ENCODE peak calls at places on chromosomes 1 and 21, in four cellular contexts. One of them, this sample, is unnamed.

GRCh38 chr1:173206816-173207595 is at the start of gene TNFSF4:
- DNase-seq in H9: no peak
- DNase-seq in H1: no peak
- DNase-seq in mesendoderm: no peak
- DNase-seq in this sample: peak

GRCh38 chr1:53135735-53136114 is 6.7 kb downstream of the SLC1A7 start:
- DNase-seq in H9: no peak
- DNase-seq in H1: no peak
- DNase-seq in mesendoderm: no peak
- DNase-seq in this sample: peak

GRCh38 chr1:159798893-159799292 is 3.3 kb upstream of the FCRL6 start:
- DNase-seq in H9: peak
- DNase-seq in H1: peak
- DNase-seq in mesendoderm: peak
- DNase-seq in this sample: peak

GRCh38 chr1:30303387-30303786 is 420.0 kb downstream of the MATN1 start:
- DNase-seq in H9: no peak
- DNase-seq in H1: no peak
- DNase-seq in mesendoderm: no peak
- DNase-seq in this sample: no peak

GRCh38 chr1:71908313-71908712 is 374.0 kb downstream of the NEGR1 start:
- DNase-seq in H9: no peak
- DNase-seq in H1: no peak
- DNase-seq in mesendoderm: no peak
- DNase-seq in this sample: peak

GRCh38 chr1:93255222-93256079 is 74.9 kb downstream of the CCDC18 start:
- DNase-seq in H9: no peak
- DNase-seq in H1: no peak
- DNase-seq in mesendoderm: no peak
- DNase-seq in this sample: peak

GRCh38 chr1:201466492-201466891 is 2.5 kb downstream of the PHLDA3 start:
- DNase-seq in H9: no peak
- DNase-seq in H1: no peak
- DNase-seq in mesendoderm: no peak
- DNase-seq in this sample: no peak

GRCh38 chr1:3065396-3065795 is 3.6 kb upstream of the PRDM16 start:
- DNase-seq in H9: no peak
- DNase-seq in H1: no peak
- DNase-seq in mesendoderm: no peak
- DNase-seq in this sample: no peak

GRCh38 chr1:50705699-50706098 is 254.4 kb downstream of the FAF1 start:
- DNase-seq in H9: no peak
- DNase-seq in H1: no peak
- DNase-seq in mesendoderm: no peak
- DNase-seq in this sample: no peak

GRCh38 chr1:26787381-26787705 is 407 bp upstream of the PIGV start:
- DNase-seq in H9: no peak
- DNase-seq in H1: no peak
- DNase-seq in mesendoderm: no peak
- DNase-seq in this sample: peak

GRCh38 chr1:156259805-156260204 is 11.9 kb upstream of the PAQR6 start:
- DNase-seq in H9: no peak
- DNase-seq in H1: no peak
- DNase-seq in mesendoderm: no peak
- DNase-seq in this sample: no peak

GRCh38 chr1:211831558-211832323 is 1.2 kb upstream of the LPGAT1 start:
- DNase-seq in H9: no peak
- DNase-seq in H1: no peak
- DNase-seq in mesendoderm: peak
- DNase-seq in this sample: no peak

GRCh38 chr1:202010042-202011015 is at the start of gene ELF3:
- DNase-seq in H9: peak
- DNase-seq in H1: peak
- DNase-seq in mesendoderm: peak
- DNase-seq in this sample: no peak

GRCh38 chr1:172397221-172397620 is 23.3 kb upstream of the C1orf105 start:
- DNase-seq in H9: no peak
- DNase-seq in H1: no peak
- DNase-seq in mesendoderm: no peak
- DNase-seq in this sample: peak

GRCh38 chr1:154182342-154183044 is 9.4 kb downstream of the TPM3 start:
- DNase-seq in H9: peak
- DNase-seq in H1: peak
- DNase-seq in mesendoderm: peak
- DNase-seq in this sample: peak

GRCh38 chr21:36859744-36860501 is 106.5 kb downstream of the HLCS start:
- DNase-seq in H9: peak
- DNase-seq in H1: peak
- DNase-seq in mesendoderm: peak
- DNase-seq in this sample: peak

GRCh38 chr21:24941316-24942185 is 665.7 kb downstream of the MRPL39 start:
- DNase-seq in H9: no peak
- DNase-seq in H1: no peak
- DNase-seq in mesendoderm: peak
- DNase-seq in this sample: no peak

GRCh38 chr1:233547726-233548125 is 66.2 kb upstream of the KCNK1 start:
- DNase-seq in H9: no peak
- DNase-seq in H1: no peak
- DNase-seq in mesendoderm: no peak
- DNase-seq in this sample: no peak

GRCh38 chr1:68213843-68214242 is 18.5 kb downstream of the WLS start:
- DNase-seq in H9: no peak
- DNase-seq in H1: no peak
- DNase-seq in mesendoderm: peak
- DNase-seq in this sample: peak

GRCh38 chr1:110850632-110851031 is 22.3 kb upstream of the CD53 start:
- DNase-seq in H9: no peak
- DNase-seq in H1: no peak
- DNase-seq in mesendoderm: no peak
- DNase-seq in this sample: no peak

GRCh38 chr1:212313616-212314015 is 28.4 kb downstream of the PPP2R5A start:
- DNase-seq in H9: no peak
- DNase-seq in H1: no peak
- DNase-seq in mesendoderm: no peak
- DNase-seq in this sample: peak

GRCh38 chr1:24929876-24930702 is at the start of gene RUNX3:
- DNase-seq in H9: peak
- DNase-seq in H1: peak
- DNase-seq in mesendoderm: peak
- DNase-seq in this sample: no peak

DNA sequence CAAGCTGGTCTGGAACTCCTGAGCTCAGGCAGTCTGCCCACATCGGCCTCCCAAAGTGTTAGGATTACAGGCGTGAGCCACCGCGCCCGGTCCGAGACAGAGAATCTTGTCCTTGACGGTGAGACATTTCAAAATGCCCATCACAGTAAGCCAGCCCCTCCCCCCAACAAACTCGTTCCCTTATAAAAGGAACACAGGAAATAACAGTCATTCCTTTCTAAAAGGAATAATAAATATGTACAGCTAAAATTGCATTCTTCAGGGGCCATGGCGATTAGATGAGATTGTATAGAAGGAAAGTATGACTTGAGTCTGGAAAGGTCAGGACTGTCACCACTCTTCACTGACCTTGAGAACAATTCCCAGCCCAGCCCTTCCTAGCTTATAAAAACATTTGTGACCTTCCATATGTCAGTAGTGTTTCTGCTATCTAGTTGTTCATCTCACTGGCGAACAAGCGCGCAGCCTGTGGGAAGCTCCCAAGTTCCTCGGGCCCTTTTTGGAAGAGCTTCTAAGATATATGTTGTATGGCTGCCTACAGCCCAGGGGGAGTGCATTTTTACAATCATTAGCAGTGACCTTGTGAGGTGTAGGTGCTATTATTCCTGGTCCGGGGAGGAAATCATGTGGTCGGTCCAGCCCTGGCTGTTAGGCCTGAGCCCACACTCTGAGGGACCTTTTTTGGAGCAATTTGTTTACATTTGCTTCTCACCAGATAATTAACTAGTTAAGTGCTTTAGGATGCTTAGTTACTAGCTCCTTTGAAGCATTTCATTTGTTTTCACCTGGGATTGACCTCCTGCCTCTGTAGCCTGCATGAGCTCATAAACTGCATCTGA is 8.7 kb downstream of the SZRD1 start:
- DNase-seq in H9: no peak
- DNase-seq in H1: no peak
- DNase-seq in mesendoderm: no peak
- DNase-seq in this sample: peak
- H4K5ac ChIP-seq in H9: no peak
- H4K5ac ChIP-seq in H1: no peak
- H4K5ac ChIP-seq in mesendoderm: no peak
- H4K5ac ChIP-seq in this sample: peak

DNA sequence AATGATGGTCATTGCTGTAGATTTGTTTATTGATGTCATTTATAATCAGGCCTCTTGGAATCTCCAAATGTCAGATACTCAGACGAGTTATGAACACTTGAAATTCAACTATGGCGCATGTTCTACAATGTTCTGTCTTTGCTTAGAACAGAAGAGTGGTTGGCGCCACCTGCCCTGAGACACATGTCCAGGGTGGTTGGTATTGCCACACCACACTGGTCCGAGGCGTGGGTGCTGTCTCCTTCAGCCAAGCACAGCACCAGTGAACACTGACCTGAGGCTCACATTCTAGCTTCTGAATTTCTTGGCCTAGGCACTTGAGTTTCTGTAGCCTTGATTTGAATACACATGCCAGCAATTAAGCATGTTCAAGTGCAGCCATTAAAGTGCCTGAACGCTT is 10.1 kb upstream of the BMP8A start:
- DNase-seq in H9: no peak
- DNase-seq in H1: no peak
- DNase-seq in mesendoderm: no peak
- DNase-seq in this sample: no peak
- H4K5ac ChIP-seq in H9: no peak
- H4K5ac ChIP-seq in H1: no peak
- H4K5ac ChIP-seq in mesendoderm: no peak
- H4K5ac ChIP-seq in this sample: no peak

DNA sequence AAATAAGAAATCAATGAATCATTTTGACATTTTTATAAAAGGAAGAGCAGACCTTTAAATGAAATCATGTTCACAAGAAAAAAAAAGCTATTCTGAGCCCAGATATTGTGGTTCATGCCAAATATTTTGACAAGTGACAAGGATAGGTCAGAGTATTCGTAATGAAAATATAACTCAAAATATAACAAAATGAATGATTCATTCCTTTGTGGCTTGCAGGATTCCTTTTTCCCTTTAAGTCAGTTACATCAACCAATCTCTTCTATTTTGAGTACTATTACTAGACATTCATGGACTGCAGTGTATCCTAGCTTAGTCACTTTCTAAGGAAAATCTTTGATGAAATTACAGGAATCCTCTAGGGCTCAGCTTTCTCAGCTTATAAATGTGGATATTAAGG is 188.7 kb downstream of the COL11A1 start:
- DNase-seq in H9: no peak
- DNase-seq in H1: no peak
- DNase-seq in mesendoderm: no peak
- DNase-seq in this sample: peak
- H4K5ac ChIP-seq in H9: no peak
- H4K5ac ChIP-seq in H1: no peak
- H4K5ac ChIP-seq in mesendoderm: no peak
- H4K5ac ChIP-seq in this sample: no peak

DNA sequence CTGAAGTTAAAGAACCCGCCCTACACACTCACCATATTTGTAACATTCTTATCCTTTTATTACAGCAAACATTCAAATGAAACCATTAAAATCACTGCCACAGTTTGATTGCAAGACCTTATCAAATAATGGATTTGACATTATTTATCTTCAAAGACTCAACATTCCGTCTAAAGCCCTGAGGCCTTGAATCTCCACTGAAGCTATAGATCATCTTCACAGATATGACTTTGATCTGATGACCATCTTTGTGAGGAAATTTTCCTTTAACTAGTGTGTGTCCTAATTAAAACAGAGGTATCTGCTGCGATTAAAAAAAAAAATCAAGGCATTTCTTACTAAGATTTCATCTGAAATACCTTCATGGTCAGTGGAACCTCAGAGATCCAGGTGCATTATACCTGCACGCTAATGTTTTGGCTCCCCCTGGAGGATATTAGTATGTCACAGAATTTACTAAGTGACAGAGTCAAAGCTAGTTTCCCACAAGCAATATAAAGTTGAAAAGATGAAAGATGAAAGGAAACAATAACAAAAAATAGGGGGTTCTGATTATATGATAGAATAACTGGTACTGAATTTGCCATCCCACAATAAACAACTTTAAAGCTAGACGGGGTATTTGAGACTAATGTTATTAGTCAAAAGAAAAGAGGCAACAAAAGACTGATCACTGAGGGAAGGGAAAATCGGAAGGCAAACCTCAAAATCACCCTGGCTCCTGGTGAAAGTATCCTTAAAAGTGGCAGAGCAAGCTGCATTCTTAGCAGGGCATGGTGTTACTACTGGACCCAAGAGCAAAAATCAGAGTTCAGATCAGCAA is 923.4 kb downstream of the NCAM2 start:
- DNase-seq in H9: no peak
- DNase-seq in H1: no peak
- DNase-seq in mesendoderm: peak
- DNase-seq in this sample: peak
- H4K5ac ChIP-seq in H9: no peak
- H4K5ac ChIP-seq in H1: no peak
- H4K5ac ChIP-seq in mesendoderm: no peak
- H4K5ac ChIP-seq in this sample: no peak

GRCh38 chr21:41689289-41689583 is 77.6 kb downstream of the RIPK4 start:
- DNase-seq in H9: no peak
- DNase-seq in H1: no peak
- DNase-seq in mesendoderm: no peak
- DNase-seq in this sample: no peak

GRCh38 chr21:41687633-41688032 is 79.2 kb downstream of the RIPK4 start:
- DNase-seq in H9: no peak
- DNase-seq in H1: no peak
- DNase-seq in mesendoderm: no peak
- DNase-seq in this sample: no peak

GRCh38 chr21:41684381-41685245 is 82.2 kb downstream of the RIPK4 start:
- DNase-seq in H9: no peak
- DNase-seq in H1: no peak
- DNase-seq in mesendoderm: peak
- DNase-seq in this sample: peak

GRCh38 chr21:41685511-41686149 is 81.2 kb downstream of the RIPK4 start:
- DNase-seq in H9: no peak
- DNase-seq in H1: no peak
- DNase-seq in mesendoderm: no peak
- DNase-seq in this sample: no peak

GRCh38 chr21:41686664-41687063 is 80.2 kb downstream of the RIPK4 start:
- DNase-seq in H9: no peak
- DNase-seq in H1: no peak
- DNase-seq in mesendoderm: no peak
- DNase-seq in this sample: no peak
- H4K5ac ChIP-seq in H9: no peak
- H4K5ac ChIP-seq in H1: no peak
- H4K5ac ChIP-seq in mesendoderm: no peak
- H4K5ac ChIP-seq in this sample: no peak

This sample was measured in IMR-90.